ENCODE peak calls at places on chromosomes 1 and 21, in four cellular contexts. W, L, U and Y are unnamed samples.

GRCh38 chr1:16258591-16259135 is 21.7 kb upstream of the CPLANE2 start:
- DNase-seq in L (no peak), U (no peak), W (no peak), Y (no peak)

GRCh38 chr1:59272507-59272906 is 24.4 kb upstream of the FGGY start:
- DNase-seq in U (no peak), W (no peak), L (no peak), Y (no peak)

GRCh38 chr1:209072481-209072880 is 511.0 kb upstream of the CAMK1G start:
- DNase-seq in L (no peak), U (no peak), W (no peak), Y (peak; percentile 52)

GRCh38 chr1:239467688-239468087 is 81.3 kb downstream of the CHRM3 start:
- DNase-seq in L (no peak), U (no peak), W (no peak), Y (no peak)

GRCh38 chr1:151009206-151009587 is 948 bp downstream of the PRUNE1 start:
- DNase-seq in L (no peak), W (no peak), U (no peak), Y (peak; percentile 39)

GRCh38 chr1:176894450-176894849 is 270.1 kb downstream of the ASTN1 start:
- DNase-seq in L (no peak), U (no peak), W (no peak), Y (no peak)

GRCh38 chr1:43947061-43947889 is 525 bp downstream of the IPO13 start:
- DNase-seq in U (no peak), W (no peak), L (no peak), Y (no peak)

GRCh38 chr1:208300084-208300770 is 56.0 kb upstream of the PLXNA2 start:
- DNase-seq in L (no peak), U (peak; percentile 19), W (peak; percentile 8), Y (no peak)

GRCh38 chr1:152110365-152110859 is 4.8 kb downstream of the TCHH start:
- DNase-seq in L (no peak), U (peak; percentile 28), W (peak; percentile 7), Y (no peak)

GRCh38 chr1:197173571-197174482 is 27.4 kb upstream of the ASPM start:
- DNase-seq in U (no peak), L (no peak), W (peak; percentile 10), Y (no peak)

GRCh38 chr1:231386472-231386871 is 35.6 kb downstream of the EGLN1 start:
- DNase-seq in U (no peak), L (no peak), W (no peak), Y (no peak)

GRCh38 chr1:168179411-168180147 is 817 bp downstream of the TIPRL start:
- DNase-seq in L (no peak), W (no peak), U (peak; percentile 28), Y (no peak)

GRCh38 chr1:166153641-166154350 is 13.0 kb downstream of the FAM78B start:
- DNase-seq in W (no peak), U (no peak), L (no peak), Y (no peak)

GRCh38 chr1:183080406-183080805 is 57.2 kb downstream of the LAMC1 start:
- DNase-seq in U (no peak), L (no peak), W (no peak), Y (no peak)

DNA sequence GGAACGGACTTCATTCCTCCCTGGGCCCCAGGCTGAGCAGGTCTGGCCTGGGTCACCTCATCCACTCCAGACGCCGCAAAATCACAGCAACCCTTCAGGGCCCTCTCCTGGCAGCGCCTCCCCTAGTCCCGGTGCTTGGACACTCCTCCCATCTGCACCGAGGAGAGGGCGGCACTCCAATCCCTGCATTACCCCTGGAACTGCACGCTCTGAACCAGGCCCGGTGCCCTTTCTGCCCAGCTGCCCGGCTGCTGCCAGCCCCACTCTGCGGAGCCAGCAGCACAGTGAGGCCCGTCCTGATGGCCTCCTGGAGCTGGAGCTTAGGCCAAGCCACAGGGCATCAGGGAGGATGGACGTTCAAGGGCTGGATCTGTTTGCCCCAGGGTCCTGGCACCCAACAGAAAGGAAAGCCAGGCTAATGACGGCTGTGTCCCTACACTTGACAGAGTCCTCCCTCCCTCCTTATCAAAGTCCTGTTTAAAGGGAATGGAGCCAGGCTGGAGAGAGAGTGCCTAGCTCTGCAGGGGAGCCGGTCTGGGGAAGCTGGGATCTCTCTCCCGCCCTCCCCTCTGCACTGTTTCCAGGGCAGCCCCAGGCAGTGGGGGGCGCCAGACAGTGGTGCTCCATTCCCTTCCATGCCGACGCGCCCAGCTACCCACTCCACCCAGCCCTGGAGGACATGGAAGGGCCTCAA is 12.7 kb downstream of the COL6A2 start:
- DNase-seq in W (no peak), L (peak; percentile 15), U (peak; percentile 15), Y (no peak)
- TF ChIP-seq CTCF in W (no peak), L (no peak), U (no peak), Y (peak; percentile 16)

GRCh38 chr1:172180886-172181285 is 239.6 kb upstream of the C1orf105 start:
- DNase-seq in L (no peak), W (peak; percentile 27), U (peak; percentile 31), Y (peak; percentile 19)
- H3K4me3 ChIP-seq in L (peak overlapping the region; percentile 68), W (no peak overlapping the region), U (no peak overlapping the region), Y (no peak overlapping the region)

GRCh38 chr1:110407260-110408210 is at the start of gene LAMTOR5:
- DNase-seq in W (peak; percentile 95), L (peak; percentile 80), U (peak; percentile 97), Y (peak; percentile 68)
- TF ChIP-seq CTCF in W (peak; percentile 41), L (no peak), U (no peak), Y (no peak)

GRCh38 chr1:204337583-204337982 is 22.1 kb downstream of the PLEKHA6 start:
- DNase-seq in L (no peak), U (no peak), W (no peak), Y (no peak)
- H3K4me3 ChIP-seq in L (no peak overlapping the region), U (no peak overlapping the region), W (no peak overlapping the region), Y (no peak overlapping the region)

DNA sequence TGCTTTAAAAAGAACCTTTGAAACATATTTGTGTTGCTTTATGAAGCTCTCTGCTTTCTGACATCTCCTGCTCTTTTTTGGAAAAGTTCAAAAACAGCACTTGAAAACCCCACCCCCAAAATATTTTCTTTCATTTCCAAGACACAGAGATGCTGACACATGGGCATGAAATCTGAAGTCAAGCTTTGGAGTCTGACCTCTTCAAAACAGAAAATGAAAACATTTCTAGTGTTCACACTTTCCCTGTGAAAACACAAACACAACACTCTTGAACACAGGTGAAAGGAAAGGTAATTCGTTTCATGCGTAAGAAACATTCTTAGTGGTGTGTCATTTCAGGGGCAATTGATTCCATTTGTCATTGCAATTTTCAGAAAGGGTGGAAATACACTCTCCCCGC is 10.8 kb downstream of the NGF start:
- DNase-seq in W (no peak), L (no peak), U (no peak), Y (no peak)
- TF ChIP-seq CTCF in W (no peak), L (no peak), U (no peak), Y (no peak)